ENCODE peak calls at places on chromosome 4, in five cellular contexts. One of them, this sample, is unnamed.

GRCh38 chr4:158128540-158128939 is 44.3 kb downstream of the GASK1B start:
- DNase-seq in AML-193: no peak
- DNase-seq in NCI-H460: no peak
- DNase-seq in SJCRH30: no peak
- DNase-seq in Calu3: no peak
- DNase-seq in this sample: no peak

GRCh38 chr4:121030151-121030550 is 42.2 kb downstream of the NDNF start:
- DNase-seq in AML-193: no peak
- DNase-seq in NCI-H460: no peak
- DNase-seq in SJCRH30: no peak
- DNase-seq in Calu3: no peak
- DNase-seq in this sample: no peak

GRCh38 chr4:78059524-78059889 is 2.4 kb downstream of the FRAS1 start:
- DNase-seq in AML-193: no peak
- DNase-seq in NCI-H460: peak; percentile 57
- DNase-seq in SJCRH30: peak; percentile 83
- DNase-seq in Calu3: peak; percentile 69
- DNase-seq in this sample: peak; percentile 68

GRCh38 chr4:125388653-125389052 is 73.9 kb downstream of the FAT4 start:
- DNase-seq in AML-193: no peak
- DNase-seq in NCI-H460: no peak
- DNase-seq in SJCRH30: peak; percentile 27
- DNase-seq in Calu3: no peak
- DNase-seq in this sample: no peak

GRCh38 chr4:85725727-85726170 is 250.8 kb downstream of the ARHGAP24 start:
- DNase-seq in AML-193: peak; percentile 92
- DNase-seq in NCI-H460: no peak
- DNase-seq in SJCRH30: no peak
- DNase-seq in Calu3: no peak
- DNase-seq in this sample: peak; percentile 21

GRCh38 chr4:188372051-188372450 is 232.8 kb downstream of the TRIML1 start:
- DNase-seq in AML-193: no peak
- DNase-seq in NCI-H460: peak; percentile 9
- DNase-seq in SJCRH30: no peak
- DNase-seq in Calu3: no peak
- DNase-seq in this sample: no peak

GRCh38 chr4:35525192-35525978 is 718.9 kb downstream of the ARAP2 start:
- DNase-seq in AML-193: no peak
- DNase-seq in NCI-H460: no peak
- DNase-seq in SJCRH30: no peak
- DNase-seq in Calu3: no peak
- DNase-seq in this sample: no peak

GRCh38 chr4:86129546-86129945 is 230.3 kb downstream of the MAPK10 start:
- DNase-seq in AML-193: no peak
- DNase-seq in NCI-H460: no peak
- DNase-seq in SJCRH30: peak; percentile 13
- DNase-seq in Calu3: no peak
- DNase-seq in this sample: no peak

GRCh38 chr4:156177941-156178340 is 224.3 kb upstream of the CTSO start:
- DNase-seq in AML-193: no peak
- DNase-seq in NCI-H460: no peak
- DNase-seq in SJCRH30: no peak
- DNase-seq in Calu3: no peak
- DNase-seq in this sample: no peak

GRCh38 chr4:110610940-110611785 is 11.7 kb downstream of the PITX2 start:
- DNase-seq in AML-193: no peak
- DNase-seq in NCI-H460: no peak
- DNase-seq in SJCRH30: no peak
- DNase-seq in Calu3: no peak
- DNase-seq in this sample: no peak

GRCh38 chr4:44448548-44449443 is at the start of gene KCTD8:
- DNase-seq in AML-193: no peak
- DNase-seq in NCI-H460: peak; percentile 64
- DNase-seq in SJCRH30: peak; percentile 78
- DNase-seq in Calu3: peak; percentile 37
- DNase-seq in this sample: peak; percentile 85

GRCh38 chr4:84529169-84529751 is 30.2 kb upstream of the NKX6-1 start:
- DNase-seq in AML-193: peak; percentile 25
- DNase-seq in NCI-H460: peak; percentile 30
- DNase-seq in SJCRH30: no peak
- DNase-seq in Calu3: no peak
- DNase-seq in this sample: no peak

GRCh38 chr4:21992330-21992729 is 43.8 kb upstream of the KCNIP4 start:
- DNase-seq in AML-193: no peak
- DNase-seq in NCI-H460: no peak
- DNase-seq in SJCRH30: no peak
- DNase-seq in Calu3: no peak
- DNase-seq in this sample: no peak

GRCh38 chr4:74418063-74418670 is 26.8 kb upstream of the AREG start:
- DNase-seq in AML-193: no peak
- DNase-seq in NCI-H460: peak; percentile 69
- DNase-seq in SJCRH30: no peak
- DNase-seq in Calu3: peak; percentile 18
- DNase-seq in this sample: no peak

GRCh38 chr4:37644962-37645361 is 41.2 kb downstream of the RELL1 start:
- DNase-seq in AML-193: no peak
- DNase-seq in NCI-H460: no peak
- DNase-seq in SJCRH30: no peak
- DNase-seq in Calu3: no peak
- DNase-seq in this sample: no peak

GRCh38 chr4:105140684-105141490 is 5.8 kb upstream of the TET2 start:
- DNase-seq in AML-193: no peak
- DNase-seq in NCI-H460: peak; percentile 36
- DNase-seq in SJCRH30: no peak
- DNase-seq in Calu3: peak; percentile 8
- DNase-seq in this sample: no peak

GRCh38 chr4:182752158-182752910 is 164.9 kb downstream of the DCTD start:
- DNase-seq in AML-193: no peak
- DNase-seq in NCI-H460: no peak
- DNase-seq in SJCRH30: no peak
- DNase-seq in Calu3: no peak
- DNase-seq in this sample: no peak

GRCh38 chr4:78775278-78776030 is 696 bp upstream of the BMP2K start:
- DNase-seq in AML-193: peak; percentile 81
- DNase-seq in NCI-H460: peak; percentile 56
- DNase-seq in SJCRH30: peak; percentile 92
- DNase-seq in Calu3: peak; percentile 80
- DNase-seq in this sample: peak; percentile 89

GRCh38 chr4:19285146-19285545 is 966.6 kb upstream of the SLIT2 start:
- DNase-seq in AML-193: no peak
- DNase-seq in NCI-H460: no peak
- DNase-seq in SJCRH30: no peak
- DNase-seq in Calu3: no peak
- DNase-seq in this sample: no peak

GRCh38 chr4:1571986-1572385 is 112.1 kb downstream of the FAM53A start:
- DNase-seq in AML-193: no peak
- DNase-seq in NCI-H460: no peak
- DNase-seq in SJCRH30: no peak
- DNase-seq in Calu3: no peak
- DNase-seq in this sample: no peak

GRCh38 chr4:169314906-169315305 is 44.1 kb upstream of the SH3RF1 start:
- DNase-seq in AML-193: no peak
- DNase-seq in NCI-H460: peak; percentile 8
- DNase-seq in SJCRH30: peak; percentile 66
- DNase-seq in Calu3: peak; percentile 78
- DNase-seq in this sample: peak; percentile 92

GRCh38 chr4:48261288-48261687 is 8.3 kb downstream of the TEC start:
- DNase-seq in AML-193: no peak
- DNase-seq in NCI-H460: no peak
- DNase-seq in SJCRH30: no peak
- DNase-seq in Calu3: no peak
- DNase-seq in this sample: no peak

GRCh38 chr4:13626492-13627184 is 887 bp downstream of the BOD1L1 start:
- DNase-seq in AML-193: no peak
- DNase-seq in NCI-H460: no peak
- DNase-seq in SJCRH30: no peak
- DNase-seq in Calu3: no peak
- DNase-seq in this sample: no peak

GRCh38 chr4:111208970-111209369 is 586.1 kb upstream of the PITX2 start:
- DNase-seq in AML-193: no peak
- DNase-seq in NCI-H460: no peak
- DNase-seq in SJCRH30: peak; percentile 55
- DNase-seq in Calu3: no peak
- DNase-seq in this sample: no peak

GRCh38 chr4:8128096-8128856 is 30.3 kb downstream of the ABLIM2 start:
- DNase-seq in AML-193: no peak
- DNase-seq in NCI-H460: no peak
- DNase-seq in SJCRH30: no peak
- DNase-seq in Calu3: no peak
- DNase-seq in this sample: no peak

GRCh38 chr4:8163436-8164193 is 5.0 kb upstream of the ABLIM2 start:
- DNase-seq in AML-193: no peak
- DNase-seq in NCI-H460: no peak
- DNase-seq in SJCRH30: no peak
- DNase-seq in Calu3: no peak
- DNase-seq in this sample: no peak

GRCh38 chr4:146245246-146245645 is 30.9 kb downstream of the REELD1 start:
- DNase-seq in AML-193: no peak
- DNase-seq in NCI-H460: no peak
- DNase-seq in SJCRH30: no peak
- DNase-seq in Calu3: no peak
- DNase-seq in this sample: no peak

GRCh38 chr4:134202136-134202535 is 547 bp upstream of the PABPC4L start:
- DNase-seq in AML-193: no peak
- DNase-seq in NCI-H460: no peak
- DNase-seq in SJCRH30: no peak
- DNase-seq in Calu3: no peak
- DNase-seq in this sample: no peak

GRCh38 chr4:140056015-140056414 is 98.0 kb downstream of the MAML3 start:
- DNase-seq in AML-193: no peak
- DNase-seq in NCI-H460: no peak
- DNase-seq in SJCRH30: no peak
- DNase-seq in Calu3: no peak
- DNase-seq in this sample: no peak

GRCh38 chr4:158496030-158496741 is 25.5 kb upstream of the RXFP1 start:
- DNase-seq in AML-193: peak; percentile 43
- DNase-seq in NCI-H460: peak; percentile 16
- DNase-seq in SJCRH30: peak; percentile 21
- DNase-seq in Calu3: peak; percentile 48
- DNase-seq in this sample: no peak